ENCODE peak calls at places on chromosomes 11 and 22, in four cellular contexts. X is A549, Z is HepG2, P is K562. G is an unnamed sample.

GRCh38 chr11:14969922-14970323 is 2.2 kb downstream of the CALCA start:
- DNase-seq in X (peak), Z (peak), P (peak), G (peak)

GRCh38 chr11:118715245-118715807 is 35.9 kb upstream of the TREH start:
- DNase-seq in X (no peak), Z (no peak), P (peak), G (no peak)

GRCh38 chr11:1827931-1828330 is 6.9 kb upstream of the SYT8 start:
- DNase-seq in X (no peak), Z (no peak), P (no peak), G (no peak)

GRCh38 chr11:26820739-26821138 is 98.9 kb upstream of the SLC5A12 start:
- DNase-seq in X (no peak), Z (no peak), P (no peak), G (no peak)

GRCh38 chr22:49922926-49923325 is 4.5 kb downstream of the CRELD2 start:
- DNase-seq in X (no peak), Z (no peak), P (no peak), G (no peak)

GRCh38 chr11:94910779-94911178 is 62.6 kb downstream of the CWC15 start:
- DNase-seq in X (no peak), Z (no peak), P (no peak), G (no peak)

GRCh38 chr11:125949271-125950177 is 3.7 kb downstream of the VSIG10L2 start:
- DNase-seq in X (no peak), Z (no peak), P (no peak), G (no peak)

GRCh38 chr11:6817668-6818067 is 18.2 kb upstream of the OR6A2 start:
- DNase-seq in X (no peak), Z (no peak), P (no peak), G (peak)

GRCh38 chr11:69559181-69559580 is 77.7 kb downstream of the LINC01488 start:
- DNase-seq in X (no peak), Z (no peak), P (no peak), G (no peak)

GRCh38 chr11:74417379-74417804 is 19.2 kb upstream of the PGM2L1 start:
- DNase-seq in X (no peak), Z (no peak), P (no peak), G (no peak)

GRCh38 chr22:25067851-25068421 is 115.4 kb downstream of the KIAA1671 start:
- DNase-seq in X (no peak), Z (no peak), P (no peak), G (no peak)

GRCh38 chr22:36330655-36331305 is 57.0 kb downstream of the MYH9 start:
- DNase-seq in X (no peak), Z (no peak), P (no peak), G (no peak)

GRCh38 chr22:43313497-43314474 is 29.4 kb downstream of the SCUBE1 start:
- DNase-seq in X (no peak), Z (no peak), P (no peak), G (no peak)

GRCh38 chr11:117902001-117902855 is 25.8 kb upstream of the FXYD6 start:
- DNase-seq in X (no peak), Z (no peak), P (no peak), G (no peak)

GRCh38 chr11:134581121-134581626 is 169.1 kb upstream of the B3GAT1 start:
- DNase-seq in X (no peak), Z (no peak), P (no peak), G (no peak)

GRCh38 chr11:30991802-30992512 is 377.6 kb downstream of the DCDC1 start:
- DNase-seq in X (peak), Z (no peak), P (no peak), G (no peak)

GRCh38 chr11:1168256-1168655 is 10.5 kb downstream of the MUC5AC start:
- DNase-seq in X (no peak), Z (no peak), P (no peak), G (no peak)

GRCh38 chr11:10400856-10401255 is 54.2 kb upstream of the AMPD3 start:
- DNase-seq in X (no peak), Z (no peak), P (no peak), G (no peak)

GRCh38 chr22:38110863-38111852 is 674 bp upstream of the BAIAP2L2 start:
- DNase-seq in X (peak), Z (peak), P (peak), G (peak)

GRCh38 chr22:28023774-28024173 is 104.7 kb upstream of the PITPNB start:
- DNase-seq in X (no peak), Z (no peak), P (no peak), G (no peak)

GRCh38 chr11:129375731-129376657 is at the start of gene BARX2:
- DNase-seq in X (peak), Z (peak), P (no peak), G (peak)

GRCh38 chr22:20116376-20116950 is 559 bp downstream of the RANBP1 start:
- DNase-seq in X (no peak), Z (no peak), P (peak), G (no peak)

GRCh38 chr11:76859708-76860233 is 947 bp upstream of the ACER3 start:
- DNase-seq in X (no peak), Z (no peak), P (no peak), G (no peak)

GRCh38 chr11:33384251-33384650 is 127.1 kb downstream of the HIPK3 start:
- DNase-seq in X (no peak), Z (no peak), P (no peak), G (no peak)

GRCh38 chr11:37788141-37788877 is 1190.3 kb upstream of the RAG2 start:
- DNase-seq in X (peak), Z (no peak), P (no peak), G (no peak)

GRCh38 chr11:79206951-79207350 is 233.9 kb downstream of the TENM4 start:
- DNase-seq in X (no peak), Z (no peak), P (no peak), G (peak)

GRCh38 chr11:71194702-71195101 is 57.7 kb downstream of the SHANK2 start:
- DNase-seq in X (no peak), Z (no peak), P (no peak), G (no peak)

GRCh38 chr11:65855927-65856363 is 2.0 kb downstream of the CFL1 start:
- DNase-seq in X (no peak), Z (no peak), P (no peak), G (no peak)

GRCh38 chr11:129368889-129369672 is 6.6 kb upstream of the BARX2 start:
- DNase-seq in X (no peak), Z (no peak), P (no peak), G (no peak)

GRCh38 chr22:43862074-43862881 is at the start of gene SULT4A1:
- DNase-seq in X (no peak), Z (no peak), P (peak), G (peak)

GRCh38 chr11:11856638-11857037 is 14.9 kb downstream of the USP47 start:
- DNase-seq in X (no peak), Z (no peak), P (no peak), G (no peak)

GRCh38 chr11:22703040-22703439 is 36.6 kb downstream of the GAS2 start:
- DNase-seq in X (peak), Z (peak), P (no peak), G (no peak)

GRCh38 chr22:36368359-36368983 is 19.3 kb downstream of the MYH9 start:
- DNase-seq in X (peak), Z (peak), P (peak), G (peak)

GRCh38 chr11:132402056-132402684 is 1031.8 kb downstream of the NTM start:
- DNase-seq in X (peak), Z (no peak), P (no peak), G (peak)

GRCh38 chr11:33930317-33931021 is 38.6 kb upstream of the LMO2 start:
- DNase-seq in X (no peak), Z (no peak), P (no peak), G (no peak)

GRCh38 chr11:93541154-93541553 is 2.0 kb downstream of the SMCO4 start:
- DNase-seq in X (no peak), Z (no peak), P (no peak), G (no peak)

GRCh38 chr11:93537022-93537421 is 6.2 kb downstream of the SMCO4 start:
- DNase-seq in X (no peak), Z (no peak), P (no peak), G (no peak)

GRCh38 chr11:93536346-93536871 is 6.8 kb downstream of the SMCO4 start:
- DNase-seq in X (no peak), Z (no peak), P (no peak), G (no peak)

GRCh38 chr11:93540337-93540736 is 2.9 kb downstream of the SMCO4 start:
- DNase-seq in X (no peak), Z (no peak), P (no peak), G (no peak)

DNA sequence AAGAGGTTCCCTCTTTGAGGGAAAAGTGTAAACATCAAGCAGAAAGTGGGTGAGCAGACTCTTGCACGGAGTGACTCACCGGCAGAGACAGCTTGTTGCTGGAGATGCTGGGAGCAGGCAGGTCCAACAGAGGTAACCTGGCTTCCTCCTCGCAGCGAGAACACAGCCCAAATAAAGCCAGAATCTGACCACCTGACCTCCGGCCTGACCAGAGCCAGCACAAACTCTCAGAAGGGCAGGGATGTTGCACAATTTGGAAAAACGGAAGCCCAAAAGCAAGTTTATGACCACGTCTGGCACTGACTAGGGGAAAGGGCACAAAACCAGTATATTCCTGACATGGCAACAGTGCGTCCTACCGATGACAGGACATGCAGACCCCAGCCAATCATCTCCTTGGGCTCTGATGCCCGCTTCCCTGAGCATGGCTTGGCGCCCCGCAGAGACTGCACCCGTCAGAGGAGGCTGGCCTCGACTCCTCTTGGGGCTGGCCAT is 5.4 kb downstream of the SMCO4 start:
- DNase-seq in X (no peak), Z (no peak), P (no peak), G (no peak)
- TF ChIP-seq NR3C1 in X (no peak), Z (no peak), P (no peak), G (no peak)

GRCh38 chr11:112830255-112830654 is 131.0 kb upstream of the NCAM1 start:
- DNase-seq in X (no peak), Z (no peak), P (no peak), G (no peak)

GRCh38 chr11:112826026-112826425 is 135.2 kb upstream of the NCAM1 start:
- DNase-seq in X (no peak), Z (no peak), P (no peak), G (no peak)

GRCh38 chr11:112822478-112823274 is 138.5 kb upstream of the NCAM1 start:
- DNase-seq in X (no peak), Z (no peak), P (no peak), G (peak)

GRCh38 chr11:112828433-112828832 is 132.8 kb upstream of the NCAM1 start:
- DNase-seq in X (no peak), Z (no peak), P (no peak), G (no peak)

DNA sequence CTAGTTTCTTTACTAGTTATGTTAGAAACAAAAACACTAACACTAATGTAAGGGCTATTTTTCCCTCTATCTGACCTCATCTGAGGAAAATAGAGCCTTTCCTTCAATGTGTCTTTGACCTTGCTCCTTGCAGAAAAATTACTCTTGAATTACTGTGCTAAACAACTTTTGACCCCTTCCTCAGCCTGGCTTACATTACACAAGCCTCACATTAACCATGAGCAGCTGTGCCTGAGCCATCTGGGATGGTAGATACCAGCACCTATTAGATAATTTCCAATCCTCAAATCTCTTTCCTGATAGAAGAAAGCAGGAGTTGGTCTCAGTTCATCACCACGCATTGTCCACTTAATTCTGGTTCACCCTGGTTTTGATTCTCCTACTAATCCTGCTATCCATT is 134.4 kb upstream of the NCAM1 start:
- DNase-seq in X (no peak), Z (no peak), P (no peak), G (no peak)
- TF ChIP-seq NR3C1 in X (no peak), Z (no peak), P (no peak), G (no peak)

DNA sequence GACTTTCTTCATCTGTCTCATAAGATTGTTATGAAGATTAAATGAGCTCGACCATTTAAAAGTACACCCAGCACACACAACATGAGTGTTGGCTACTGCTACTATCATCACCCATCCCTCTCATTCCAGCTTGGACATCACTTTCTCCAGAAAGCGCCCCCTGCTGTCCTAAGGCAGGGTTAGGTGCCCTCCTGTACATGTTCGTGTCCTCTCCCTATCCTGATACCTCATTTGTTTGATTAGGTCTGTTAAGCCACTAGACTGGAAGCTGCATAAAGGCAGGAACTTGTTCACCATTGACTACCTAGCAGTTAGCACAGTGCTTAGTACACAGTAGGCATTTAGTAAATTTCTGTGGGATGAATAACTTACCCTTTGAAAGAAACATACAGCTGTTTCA is 85.5 kb downstream of the ENTHD1 start:
- DNase-seq in X (peak), Z (peak), P (peak), G (peak)
- TF ChIP-seq NR3C1 in X (no peak), Z (no peak), P (no peak), G (no peak)

GRCh38 chr11:103875855-103876510 is 160.5 kb upstream of the DDI1 start:
- DNase-seq in X (no peak), Z (no peak), P (no peak), G (no peak)
- TF ChIP-seq NR3C1 in X (no peak), Z (no peak), P (no peak), G (no peak)

GRCh38 chr11:64724863-64725535 is 2.0 kb upstream of the NRXN2 start:
- DNase-seq in X (no peak), Z (peak), P (no peak), G (no peak)

GRCh38 chr11:64725601-64726139 is 2.7 kb upstream of the NRXN2 start:
- DNase-seq in X (no peak), Z (no peak), P (no peak), G (no peak)

GRCh38 chr11:64723117-64723906 is at the start of gene NRXN2:
- DNase-seq in X (peak), Z (peak), P (peak), G (peak)

GRCh38 chr11:64722141-64723050 is 601 bp downstream of the NRXN2 start:
- DNase-seq in X (no peak), Z (no peak), P (no peak), G (no peak)

DNA sequence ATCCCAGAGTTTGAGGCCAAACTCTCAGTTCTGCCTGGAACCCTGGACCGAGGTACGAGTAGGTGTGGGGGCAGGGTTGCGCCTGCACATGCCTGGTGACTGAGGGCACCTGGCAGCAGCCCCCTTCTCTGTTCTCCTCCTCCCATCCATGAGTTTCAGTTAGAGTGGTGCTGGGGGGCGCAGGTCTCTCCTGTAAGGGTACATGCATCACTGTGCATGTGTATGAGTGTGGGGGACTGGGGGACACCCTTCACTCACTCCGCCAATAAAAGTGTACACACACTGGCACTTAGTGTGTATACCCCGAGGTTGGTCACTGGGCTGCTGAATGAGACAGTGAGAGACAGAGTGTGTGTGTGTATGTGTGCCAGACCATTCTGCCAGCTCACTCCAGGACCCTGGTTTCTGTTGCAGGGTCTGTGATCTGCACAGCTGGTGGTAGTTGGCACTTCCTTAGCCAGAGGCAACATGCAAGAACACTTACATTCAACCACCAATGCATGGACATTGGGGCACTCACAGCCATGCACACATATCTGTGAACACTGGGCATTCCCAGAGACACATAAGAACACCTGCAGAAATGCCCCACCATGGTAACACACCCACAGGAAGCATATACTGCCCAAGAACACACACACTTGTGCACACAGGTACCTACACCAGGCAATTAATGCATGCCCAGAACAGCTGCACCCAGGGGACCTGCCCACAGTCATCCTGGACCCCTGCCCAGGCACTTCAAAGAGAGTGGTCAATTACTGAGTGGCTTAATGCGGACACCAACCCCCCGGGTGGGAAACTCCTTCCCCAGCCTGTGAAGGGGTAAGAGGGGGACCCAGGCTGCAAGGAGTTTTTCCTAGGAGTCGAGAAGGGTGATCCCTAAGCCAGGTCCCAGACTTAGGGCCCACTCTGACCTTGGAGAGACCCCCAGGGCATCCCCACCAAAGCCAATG is 1.2 kb upstream of the NRXN2 start:
- DNase-seq in X (no peak), Z (no peak), P (no peak), G (no peak)
- TF ChIP-seq NR3C1 in X (no peak), Z (no peak), P (no peak), G (no peak)

G was measured in WTC11.